ENCODE peak calls at places on chromosomes 7 and 10, in seven cellular contexts. S is BJ, N is foreskin keratinocyte, J is choroid plexus epithelial cell, Y is GM10248, I is HCT116, Q is bronchial epithelial cell. Z is an unnamed sample.

GRCh38 chr10:94343159-94343558 is 19.6 kb downstream of the NOC3L start:
- DNase-seq in Q (no peak), J (peak), I (no peak), Y (no peak), N (no peak), S (no peak), Z (no peak)

GRCh38 chr10:48800283-48800675 is 115.6 kb downstream of the WDFY4 start:
- DNase-seq in J (no peak), Q (no peak), I (no peak), S (no peak), N (no peak), Y (no peak), Z (no peak)

GRCh38 chr7:144780071-144780608 is 55.7 kb downstream of the TPK1 start:
- DNase-seq in S (no peak), Q (peak), J (peak), Y (no peak), I (peak), N (peak), Z (no peak)

GRCh38 chr7:126698909-126699308 is 553.8 kb downstream of the GRM8 start:
- DNase-seq in Q (no peak), I (no peak), Y (no peak), J (no peak), S (no peak), N (no peak), Z (no peak)

GRCh38 chr10:17021661-17022060 is 108.0 kb downstream of the CUBN start:
- DNase-seq in N (no peak), Q (no peak), S (no peak), J (no peak), I (no peak), Y (no peak), Z (no peak)

GRCh38 chr7:4159761-4160554 is 522.1 kb upstream of the FOXK1 start:
- DNase-seq in Y (no peak), S (no peak), Q (peak), J (no peak), I (no peak), N (peak), Z (no peak)

GRCh38 chr7:133358728-133359127 is 105.8 kb downstream of the EXOC4 start:
- DNase-seq in S (no peak), N (no peak), I (no peak), J (peak), Q (no peak), Y (no peak), Z (no peak)

GRCh38 chr10:73590881-73591577 is at the start of gene USP54:
- DNase-seq in J (peak), Q (peak), S (peak), I (peak), Y (no peak), N (peak), Z (no peak)

GRCh38 chr7:832968-833424 is 720 bp downstream of the SUN1 start:
- DNase-seq in S (no peak), I (no peak), N (no peak), Y (no peak), J (no peak), Q (no peak), Z (no peak)

GRCh38 chr10:62130948-62131347 is 137.7 kb downstream of the RTKN2 start:
- DNase-seq in S (peak), J (peak), Y (no peak), N (peak), Q (peak), I (no peak), Z (no peak)

GRCh38 chr10:51879238-51879637 is 179.8 kb upstream of the CSTF2T start:
- DNase-seq in N (peak), Y (peak), S (peak), Q (peak), I (no peak), J (peak), Z (peak)

GRCh38 chr10:76430330-76430729 is 998.9 kb downstream of the LRMDA start:
- DNase-seq in Q (no peak), J (no peak), S (no peak), N (no peak), Y (no peak), I (no peak), Z (no peak)

GRCh38 chr7:85464042-85464651 is 277.3 kb upstream of the SEMA3D start:
- DNase-seq in Y (no peak), N (no peak), S (no peak), I (no peak), J (peak), Q (peak), Z (no peak)

GRCh38 chr7:143892527-143893300 is 9.3 kb downstream of the TCAF1 start:
- DNase-seq in N (peak), Q (peak), Y (no peak), S (no peak), I (peak), J (peak), Z (no peak)

GRCh38 chr7:71739520-71740195 is 607.7 kb downstream of the GALNT17 start:
- DNase-seq in J (no peak), Y (no peak), S (no peak), Q (no peak), I (no peak), N (no peak), Z (peak)

GRCh38 chr10:72816565-72816964 is 77.0 kb upstream of the OIT3 start:
- DNase-seq in N (no peak), Y (no peak), S (no peak), J (no peak), Q (no peak), I (no peak), Z (no peak)

GRCh38 chr7:35619863-35620262 is 75.1 kb downstream of the HERPUD2 start:
- DNase-seq in J (no peak), Q (no peak), I (no peak), N (no peak), S (no peak), Y (no peak), Z (no peak)

GRCh38 chr7:27697861-27698430 is 35.3 kb upstream of the HIBADH start:
- DNase-seq in J (peak), I (peak), Y (peak), N (peak), Q (peak), S (no peak), Z (no peak)

GRCh38 chr7:20783716-20784310 is 2.9 kb downstream of the SP8 start:
- DNase-seq in S (no peak), N (no peak), Q (no peak), I (no peak), Y (peak), J (peak), Z (no peak)

GRCh38 chr7:117951285-117951684 is 78.0 kb upstream of the CTTNBP2 start:
- DNase-seq in I (no peak), S (no peak), J (no peak), Y (no peak), N (peak), Q (peak), Z (no peak)

GRCh38 chr7:900331-901040 is 24.1 kb downstream of the GET4 start:
- DNase-seq in Y (no peak), Q (no peak), N (no peak), I (no peak), J (no peak), S (no peak), Z (no peak)

GRCh38 chr7:122166708-122167107 is 22.7 kb upstream of the AASS start:
- DNase-seq in I (no peak), J (peak), Y (no peak), S (peak), N (peak), Q (peak), Z (no peak)

GRCh38 chr10:100799881-100800280 is 54.5 kb downstream of the PAX2 start:
- DNase-seq in Q (no peak), Y (no peak), J (no peak), N (no peak), S (no peak), I (no peak), Z (no peak)

GRCh38 chr7:151735854-151736402 is 141.0 kb downstream of the PRKAG2 start:
- DNase-seq in I (no peak), Q (no peak), N (no peak), S (no peak), J (no peak), Y (no peak), Z (no peak)

GRCh38 chr7:150378853-150379589 is at the start of gene ZNF775:
- DNase-seq in J (peak), Q (peak), S (peak), I (peak), Y (peak), N (peak), Z (peak)

GRCh38 chr7:158948376-158948775 is 92.0 kb downstream of the DYNC2I1 start:
- DNase-seq in J (no peak), I (no peak), Y (no peak), Q (no peak), N (no peak), S (no peak), Z (no peak)

GRCh38 chr7:94422136-94422535 is 27.4 kb downstream of the COL1A2 start:
- DNase-seq in N (no peak), I (no peak), S (no peak), Y (no peak), Q (no peak), J (peak), Z (no peak)

GRCh38 chr10:86817246-86817645 is 60.8 kb downstream of the BMPR1A start:
- DNase-seq in Y (no peak), N (peak), J (no peak), S (no peak), I (no peak), Q (no peak), Z (no peak)

GRCh38 chr10:103265712-103266329 is 11.1 kb upstream of the INA start:
- DNase-seq in Y (peak), N (peak), J (peak), I (peak), Q (peak), S (no peak), Z (peak)

GRCh38 chr10:70885931-70886903 is 2.1 kb downstream of the PCBD1 start:
- DNase-seq in N (no peak), Q (no peak), S (no peak), J (no peak), I (no peak), Y (no peak), Z (no peak)

GRCh38 chr10:91617073-91617580 is 15.7 kb downstream of the PPP1R3C start:
- DNase-seq in N (peak), Y (no peak), S (peak), I (no peak), Q (peak), J (peak), Z (no peak)

DNA sequence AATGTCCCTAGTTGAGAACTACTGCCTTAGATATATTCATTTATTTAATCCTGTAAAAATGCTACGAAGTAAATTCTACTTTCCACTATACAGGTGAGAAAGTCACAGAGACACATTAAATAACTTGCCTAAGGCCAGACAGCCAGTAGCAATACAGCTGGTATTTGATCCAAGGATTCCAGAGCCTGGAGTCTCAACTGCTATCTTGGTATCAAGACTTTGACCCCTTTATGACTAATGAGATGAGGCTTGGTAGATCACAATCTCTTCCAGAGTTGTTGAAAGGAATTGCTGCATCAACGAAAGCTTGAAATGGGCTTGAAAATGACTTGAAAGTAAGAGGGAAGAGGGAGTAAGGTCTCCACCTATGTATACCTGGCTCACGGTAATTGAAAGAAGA is 83.3 kb downstream of the ORC5 start:
- DNase-seq in J (no peak), S (no peak), Q (no peak), I (no peak), Y (no peak), N (no peak), Z (no peak)
- TF ChIP-seq CTCF in J (no peak), S (no peak), Q (no peak), I (no peak), Y (no peak), N (no peak), Z (no peak)

DNA sequence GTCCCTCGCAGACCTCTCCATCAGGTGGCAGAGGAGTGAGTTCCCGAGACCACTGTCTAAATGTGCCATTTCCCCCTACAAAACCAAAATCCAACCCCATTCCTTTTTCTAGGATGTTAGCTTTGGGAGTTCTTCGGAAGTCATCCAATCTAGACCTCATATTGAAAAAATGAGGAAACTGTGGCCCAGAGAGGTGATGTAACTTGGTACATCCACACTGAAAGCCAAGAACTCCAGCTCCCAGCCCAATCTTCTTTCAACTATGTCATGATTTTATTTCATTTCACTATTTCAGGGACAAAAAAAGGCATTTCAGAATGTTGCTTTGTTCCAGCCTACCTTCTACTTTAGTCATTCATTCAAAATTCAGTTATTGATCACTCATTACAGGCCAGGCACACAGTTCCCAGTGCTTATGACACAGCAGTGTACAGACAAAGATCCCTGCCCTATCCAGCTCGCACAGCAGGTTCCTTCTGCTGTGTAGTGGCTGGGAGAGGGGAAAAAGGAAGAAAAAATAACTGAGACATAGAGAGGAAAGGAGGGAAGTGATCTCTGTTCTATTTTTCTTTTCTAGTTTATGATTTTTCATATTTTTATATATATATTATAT is 35.8 kb downstream of the SCRN1 start:
- DNase-seq in S (no peak), Y (no peak), Q (no peak), I (no peak), J (no peak), N (no peak), Z (no peak)
- TF ChIP-seq CTCF in S (no peak), Y (no peak), Q (no peak), I (no peak), J (no peak), N (no peak), Z (no peak)

DNA sequence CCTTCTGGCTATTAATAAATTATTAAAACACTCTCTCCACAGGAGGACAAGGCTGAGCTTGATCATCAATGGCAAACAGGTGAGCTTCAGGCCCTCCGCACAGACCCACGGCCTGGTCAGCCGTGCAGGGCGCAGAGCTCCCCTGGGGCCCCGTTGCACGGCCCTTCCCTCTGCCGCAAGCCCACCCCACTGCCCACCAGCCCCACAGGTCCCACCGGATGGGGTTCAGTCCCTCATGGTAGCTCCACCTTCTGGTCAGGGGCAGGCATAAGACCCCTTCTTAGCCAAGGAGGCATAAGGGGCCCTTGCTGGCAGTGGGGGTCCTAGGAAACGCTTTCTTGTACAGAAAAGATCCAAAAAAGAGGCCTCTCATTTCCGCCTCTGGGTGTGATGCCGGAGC is 84.6 kb downstream of the MAD1L1 start:
- DNase-seq in J (no peak), S (no peak), Q (no peak), N (no peak), Y (no peak), I (no peak), Z (no peak)
- TF ChIP-seq CTCF in J (peak), S (peak), Q (no peak), N (peak), Y (no peak), I (peak), Z (no peak)

GRCh38 chr7:44292418-44292817 is 33.0 kb downstream of the CAMK2B start:
- DNase-seq in S (no peak), Y (no peak), N (no peak), Q (no peak), J (no peak), I (no peak), Z (no peak)

GRCh38 chr7:44293561-44294324 is 31.7 kb downstream of the CAMK2B start:
- DNase-seq in J (no peak), I (no peak), S (no peak), Q (no peak), Y (no peak), N (no peak), Z (peak)

GRCh38 chr7:44291733-44292395 is 33.5 kb downstream of the CAMK2B start:
- DNase-seq in S (no peak), N (no peak), J (no peak), Y (no peak), Q (no peak), I (no peak), Z (peak)

GRCh38 chr7:44294325-44295069 is 30.9 kb downstream of the CAMK2B start:
- DNase-seq in J (no peak), Y (no peak), Q (no peak), S (no peak), N (no peak), I (no peak), Z (peak)

GRCh38 chr7:44292876-44293560 is 32.4 kb downstream of the CAMK2B start:
- DNase-seq in S (no peak), Q (no peak), N (no peak), Y (no peak), I (no peak), J (no peak), Z (peak)
- TF ChIP-seq CTCF in S (no peak), Q (no peak), N (no peak), Y (no peak), I (no peak), J (no peak), Z (no peak)